ENCODE peak calls at places on chromosomes 16 and 17, in ten cellular contexts. U is endothelial cell, S is NCI-H460, O is body of pancreas, I is GM04504, B is right cardiac atrium, Y is AG09309, V is caudate nucleus, N is RPMI8226, Z is fibroblast of pulmonary artery. J is an unnamed sample.

GRCh38 chr17:412211-413015 is 59.8 kb upstream of the RPH3AL start:
- DNase-seq in V (no peak), U (peak), N (peak), Y (peak), S (peak), O (peak), Z (peak), B (peak), I (peak), J (no peak)

GRCh38 chr17:46841561-46842379 is 9.6 kb upstream of the WNT9B start:
- DNase-seq in U (peak), V (no peak), N (peak), B (no peak), I (no peak), Z (peak), S (no peak), Y (no peak), O (peak), J (no peak)

GRCh38 chr16:24149102-24149501 is 107.0 kb upstream of the CACNG3 start:
- DNase-seq in U (no peak), Y (no peak), Z (no peak), N (no peak), V (no peak), O (no peak), B (no peak), I (no peak), S (no peak), J (no peak)

GRCh38 chr17:3976675-3977171 is 12.5 kb upstream of the ATP2A3 start:
- DNase-seq in S (no peak), I (no peak), V (no peak), U (no peak), B (peak), N (peak), Y (no peak), Z (no peak), O (peak), J (no peak)

GRCh38 chr17:43920500-43921095 is 13.3 kb upstream of the MPP2 start:
- DNase-seq in Y (no peak), U (no peak), B (no peak), S (no peak), V (no peak), I (no peak), N (no peak), Z (no peak), O (peak), J (no peak)

GRCh38 chr17:75468311-75468754 is 11.9 kb downstream of the TMEM94 start:
- DNase-seq in Y (no peak), S (no peak), V (no peak), U (no peak), I (no peak), O (no peak), N (no peak), Z (no peak), B (peak), J (no peak)

GRCh38 chr16:73890524-73891500 is 405.8 kb upstream of the PSMD7 start:
- DNase-seq in N (no peak), Z (peak), B (no peak), I (no peak), O (no peak), S (no peak), U (no peak), Y (no peak), V (no peak), J (no peak)

GRCh38 chr17:67156269-67157199 is 88.5 kb downstream of the HELZ start:
- DNase-seq in B (no peak), U (no peak), S (no peak), O (no peak), V (no peak), I (no peak), N (no peak), Z (peak), Y (no peak), J (peak)

GRCh38 chr16:72847187-72848044 is 200.5 kb downstream of the ZFHX3 start:
- DNase-seq in I (no peak), O (peak), N (peak), S (peak), Y (no peak), Z (peak), V (no peak), B (no peak), U (peak), J (no peak)